ENCODE peak calls at places on chromosomes 4 and X, in four cellular contexts. S, Z, C and E are unnamed samples.

GRCh38 chrX:51747671-51748070 is 4.4 kb downstream of the GSPT2 start:
- DNase-seq in S (no peak), Z (no peak), C (no peak), E (no peak)

GRCh38 chrX:140572724-140573123 is 67.9 kb upstream of the SOX3 start:
- DNase-seq in S (peak; percentile 39), Z (peak; percentile 22), C (no peak), E (peak; percentile 47)

GRCh38 chrX:70508296-70508911 is 63.8 kb downstream of the DLG3 start:
- DNase-seq in S (no peak), Z (no peak), C (no peak), E (no peak)

GRCh38 chrX:117752745-117753144 is 363.9 kb downstream of the KLHL13 start:
- DNase-seq in S (no peak), Z (no peak), C (no peak), E (no peak)

GRCh38 chr4:42425146-42426065 is 28.1 kb downstream of the SHISA3 start:
- DNase-seq in S (no peak), Z (no peak), C (no peak), E (no peak)

GRCh38 chrX:39133971-39134370 is 332.7 kb downstream of the MID1IP1 start:
- DNase-seq in S (no peak), Z (no peak), C (no peak), E (no peak)

GRCh38 chr4:83152771-83153170 is 38.2 kb upstream of the PLAC8 start:
- DNase-seq in S (no peak), Z (no peak), C (no peak), E (no peak)

GRCh38 chr4:75741027-75741426 is 16.6 kb downstream of the USO1 start:
- DNase-seq in S (no peak), Z (no peak), C (no peak), E (no peak)

GRCh38 chr4:147822128-147822527 is 90.2 kb downstream of the ARHGAP10 start:
- DNase-seq in S (peak; percentile 37), Z (peak; percentile 92), C (peak; percentile 84), E (peak; percentile 84)

GRCh38 chrX:70455366-70456202 is 10.9 kb downstream of the DLG3 start:
- DNase-seq in S (peak; percentile 64), Z (no peak), C (no peak), E (no peak)

DNA sequence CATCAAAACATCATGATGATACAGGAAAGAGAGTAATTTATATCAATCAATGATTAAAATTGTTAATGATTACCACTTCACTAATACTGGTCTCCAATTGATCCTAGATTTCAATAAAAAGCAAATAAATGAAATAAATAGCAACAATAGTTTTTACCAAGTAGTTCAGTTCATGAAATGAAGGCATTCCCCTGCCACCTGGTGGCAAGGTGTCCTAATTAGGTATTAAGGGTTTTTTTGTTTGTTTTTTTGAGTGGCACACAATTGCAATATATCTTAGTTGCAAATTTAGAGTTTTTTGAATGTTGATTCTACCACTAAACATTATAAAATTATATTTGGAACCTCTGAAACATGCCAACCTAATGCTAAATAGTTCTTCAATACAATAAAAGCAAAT is 157.4 kb upstream of the PDE5A start:
- DNase-seq in S (no peak), Z (no peak), C (no peak), E (peak; percentile 37)
- TF ChIP-seq CTCF in S (peak; percentile 27), Z (peak; percentile 46), C (peak; percentile 54), E (peak; percentile 44)

GRCh38 chr4:67545996-67546356 is 673 bp upstream of the CENPC start:
- DNase-seq in S (no peak), Z (no peak), C (no peak), E (no peak)
- H3K27ac ChIP-seq in S (peak overlapping the region; percentile 89), Z (peak overlapping the region; percentile 78), C (peak overlapping the region; percentile 94), E (peak overlapping the region; percentile 91)

GRCh38 chr4:110953898-110954297 is 331.0 kb upstream of the PITX2 start:
- DNase-seq in S (no peak), Z (no peak), C (no peak), E (no peak)

GRCh38 chr4:110955748-110956147 is 332.9 kb upstream of the PITX2 start:
- DNase-seq in S (no peak), Z (no peak), C (no peak), E (no peak)

GRCh38 chr4:110962616-110963015 is 339.7 kb upstream of the PITX2 start:
- DNase-seq in S (no peak), Z (no peak), C (no peak), E (no peak)

GRCh38 chr4:110963621-110964020 is 340.7 kb upstream of the PITX2 start:
- DNase-seq in S (no peak), Z (no peak), C (no peak), E (no peak)

GRCh38 chr4:110959041-110959643 is 336.3 kb upstream of the PITX2 start:
- DNase-seq in S (no peak), Z (no peak), C (no peak), E (no peak)
- TF ChIP-seq CTCF in S (peak; percentile 37), Z (no peak), C (peak; percentile 18), E (no peak)

GRCh38 chr4:152479428-152480026 is 56.4 kb downstream of the FBXW7 start:
- DNase-seq in S (no peak), Z (no peak), C (no peak), E (no peak)
- H3K27ac ChIP-seq in S (no peak overlapping the region), Z (no peak overlapping the region), C (peak overlapping the region; percentile 35), E (no peak overlapping the region)

DNA sequence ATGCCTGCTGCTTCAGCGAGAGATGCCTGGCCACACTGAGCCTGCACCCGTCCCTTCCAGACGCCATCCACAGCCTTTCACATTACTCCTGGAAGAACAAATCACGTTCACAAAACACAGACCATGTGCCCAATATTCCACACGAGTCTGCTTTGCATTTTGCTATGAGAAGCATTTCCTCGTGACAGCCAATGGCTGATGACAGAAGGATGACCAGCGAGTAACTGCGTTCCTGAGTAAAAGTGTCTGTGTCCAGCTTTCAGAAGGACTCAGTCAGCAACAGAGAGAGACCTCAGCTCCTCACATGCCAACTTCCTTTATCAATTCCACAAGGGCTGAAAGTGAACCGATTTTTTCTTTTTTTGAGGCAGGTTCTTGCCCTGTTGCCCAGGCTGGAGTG is 19.5 kb downstream of the NAT8L start:
- DNase-seq in S (no peak), Z (no peak), C (no peak), E (no peak)
- TF ChIP-seq CTCF in S (no peak), Z (no peak), C (no peak), E (no peak)

DNA sequence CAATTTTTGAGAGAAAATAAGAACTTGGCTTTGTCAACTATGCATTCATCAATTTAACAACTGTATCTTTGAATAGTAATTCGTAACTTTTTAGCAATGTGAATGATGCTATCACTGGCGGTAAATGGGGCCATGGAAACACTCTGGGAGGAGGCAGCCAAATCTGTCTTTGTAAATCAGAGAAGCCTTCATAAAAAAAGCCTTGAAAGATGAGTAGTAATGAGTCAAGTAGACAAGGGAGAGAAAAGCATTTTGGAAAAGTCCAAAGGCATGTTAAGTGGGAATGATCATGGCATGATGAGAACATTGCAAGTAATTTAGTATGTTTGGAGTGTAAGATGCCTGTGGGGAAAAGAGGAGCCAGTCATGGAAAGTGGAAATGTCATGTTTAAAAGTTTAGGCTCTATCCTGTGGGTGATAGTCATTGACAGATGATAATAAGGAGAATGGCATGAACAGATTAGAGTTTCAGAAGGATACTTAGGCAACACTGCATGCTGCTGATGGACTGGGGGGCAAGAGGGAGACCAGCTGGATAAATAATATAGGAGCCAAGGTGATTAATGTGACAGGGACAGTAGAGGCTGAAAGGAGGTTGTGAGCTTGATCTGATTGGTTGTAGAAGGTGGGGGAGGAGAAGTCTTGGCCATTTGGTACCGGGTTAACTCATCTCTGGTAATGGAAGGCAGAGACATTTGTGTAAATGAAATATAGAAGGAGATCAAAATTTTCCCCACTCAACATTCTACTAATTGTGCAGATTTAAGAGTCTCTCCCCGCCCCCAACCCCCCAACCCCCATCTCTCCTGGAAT is 16.3 kb downstream of the SPRY1 start:
- DNase-seq in S (no peak), Z (no peak), C (no peak), E (no peak)
- H3K27ac ChIP-seq in S (peak overlapping the region; percentile 55), Z (no peak overlapping the region), C (peak overlapping the region; percentile 21), E (no peak overlapping the region)

GRCh38 chrX:9885150-9885549 is 82.0 kb upstream of the CLDN34 start:
- DNase-seq in S (peak; percentile 57), Z (peak; percentile 29), C (peak; percentile 44), E (peak; percentile 84)
- TF ChIP-seq CTCF in S (peak; percentile 42), Z (peak; percentile 38), C (peak; percentile 61), E (peak; percentile 32)

DNA sequence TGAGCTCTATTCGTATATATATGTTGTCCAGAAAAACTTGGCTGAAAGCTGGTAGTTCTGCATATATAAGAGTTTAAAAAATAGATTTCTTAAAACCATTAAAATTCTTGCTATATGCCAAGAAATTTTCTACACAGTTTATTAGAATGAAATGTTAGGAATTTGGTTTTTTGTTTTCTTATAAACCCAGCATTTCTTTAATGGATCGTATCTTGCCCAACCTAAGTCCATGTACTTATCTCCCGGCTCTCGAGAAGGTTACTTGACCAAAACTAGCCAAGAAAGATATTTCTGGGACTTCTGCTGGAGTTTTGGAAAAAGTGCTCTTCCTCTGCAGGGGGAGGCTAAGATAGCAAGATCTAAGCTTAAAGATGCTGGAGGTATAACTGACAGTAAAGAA is 4.7 kb upstream of the ASB5 start:
- DNase-seq in S (no peak), Z (no peak), C (no peak), E (no peak)
- H3K27ac ChIP-seq in S (no peak overlapping the region), Z (no peak overlapping the region), C (no peak overlapping the region), E (no peak overlapping the region)

GRCh38 chr4:81647388-81647787 is 175.7 kb upstream of the RASGEF1B start:
- DNase-seq in S (no peak), Z (no peak), C (no peak), E (no peak)

GRCh38 chr4:81652069-81652478 is 180.4 kb upstream of the RASGEF1B start:
- DNase-seq in S (no peak), Z (no peak), C (no peak), E (no peak)

GRCh38 chr4:81650871-81651270 is 179.2 kb upstream of the RASGEF1B start:
- DNase-seq in S (no peak), Z (no peak), C (no peak), E (no peak)

GRCh38 chr4:81648576-81649272 is 177.0 kb upstream of the RASGEF1B start:
- DNase-seq in S (no peak), Z (no peak), C (no peak), E (no peak)

GRCh38 chr4:81651500-81651899 is 179.8 kb upstream of the RASGEF1B start:
- DNase-seq in S (no peak), Z (no peak), C (no peak), E (no peak)
- TF ChIP-seq CTCF in S (no peak), Z (no peak), C (no peak), E (no peak)

GRCh38 chrX:21524008-21524407 is 134.1 kb downstream of the KLHL34 start:
- DNase-seq in S (no peak), Z (no peak), C (no peak), E (no peak)
- H3K27ac ChIP-seq in S (no peak overlapping the region), Z (no peak overlapping the region), C (no peak overlapping the region), E (no peak overlapping the region)